ENCODE peak calls at places on chromosomes 12 and 14, in eight cellular contexts. One of them, this sample, is unnamed.

GRCh38 chr12:131850856-131851559 is 22.8 kb downstream of the MMP17 start:
- DNase-seq in A549: peak; percentile 81
- DNase-seq in brain microvascular endothelial cell: no peak
- DNase-seq in mucosa of descending colon: no peak
- DNase-seq in MM.1S: no peak
- DNase-seq in A673: no peak
- DNase-seq in body of pancreas: peak; percentile 70
- DNase-seq in tibial artery: no peak
- DNase-seq in this sample: no peak

GRCh38 chr12:19224746-19225145 is 95.2 kb downstream of the PLEKHA5 start:
- DNase-seq in mucosa of descending colon: no peak
- DNase-seq in body of pancreas: no peak
- DNase-seq in MM.1S: no peak
- DNase-seq in brain microvascular endothelial cell: no peak
- DNase-seq in A673: no peak
- DNase-seq in A549: no peak
- DNase-seq in tibial artery: no peak
- DNase-seq in this sample: no peak

GRCh38 chr14:20499881-20500280 is 5.5 kb upstream of the RNASE10 start:
- DNase-seq in A549: no peak
- DNase-seq in body of pancreas: no peak
- DNase-seq in brain microvascular endothelial cell: no peak
- DNase-seq in tibial artery: no peak
- DNase-seq in MM.1S: no peak
- DNase-seq in A673: no peak
- DNase-seq in mucosa of descending colon: no peak
- DNase-seq in this sample: no peak

GRCh38 chr12:114209852-114210251 is 196.1 kb downstream of the TBX5 start:
- DNase-seq in A549: no peak
- DNase-seq in A673: no peak
- DNase-seq in tibial artery: no peak
- DNase-seq in brain microvascular endothelial cell: no peak
- DNase-seq in mucosa of descending colon: no peak
- DNase-seq in body of pancreas: no peak
- DNase-seq in MM.1S: no peak
- DNase-seq in this sample: no peak

GRCh38 chr12:18799561-18799960 is 61.6 kb downstream of the CAPZA3 start:
- DNase-seq in body of pancreas: no peak
- DNase-seq in A673: no peak
- DNase-seq in MM.1S: no peak
- DNase-seq in mucosa of descending colon: no peak
- DNase-seq in tibial artery: no peak
- DNase-seq in A549: no peak
- DNase-seq in brain microvascular endothelial cell: peak; percentile 40
- DNase-seq in this sample: no peak

GRCh38 chr12:24087294-24087693 is 137.8 kb upstream of the SOX5 start:
- DNase-seq in A549: no peak
- DNase-seq in brain microvascular endothelial cell: no peak
- DNase-seq in tibial artery: no peak
- DNase-seq in MM.1S: no peak
- DNase-seq in mucosa of descending colon: no peak
- DNase-seq in A673: no peak
- DNase-seq in body of pancreas: no peak
- DNase-seq in this sample: no peak

GRCh38 chr12:91250273-91250672 is 67.7 kb upstream of the DCN start:
- DNase-seq in brain microvascular endothelial cell: no peak
- DNase-seq in MM.1S: no peak
- DNase-seq in body of pancreas: no peak
- DNase-seq in A673: no peak
- DNase-seq in mucosa of descending colon: no peak
- DNase-seq in tibial artery: no peak
- DNase-seq in A549: no peak
- DNase-seq in this sample: no peak

GRCh38 chr12:55582066-55582465 is 9.8 kb downstream of the OR2AP1 start:
- DNase-seq in A673: no peak
- DNase-seq in A549: no peak
- DNase-seq in MM.1S: no peak
- DNase-seq in brain microvascular endothelial cell: no peak
- DNase-seq in mucosa of descending colon: no peak
- DNase-seq in tibial artery: no peak
- DNase-seq in body of pancreas: no peak
- DNase-seq in this sample: no peak

GRCh38 chr12:109671482-109671881 is 42.1 kb upstream of the FAM222A start:
- DNase-seq in MM.1S: no peak
- DNase-seq in tibial artery: no peak
- DNase-seq in brain microvascular endothelial cell: no peak
- DNase-seq in mucosa of descending colon: no peak
- DNase-seq in A673: no peak
- DNase-seq in body of pancreas: no peak
- DNase-seq in A549: no peak
- DNase-seq in this sample: no peak

GRCh38 chr12:23954332-23954731 is 4.9 kb upstream of the SOX5 start:
- DNase-seq in brain microvascular endothelial cell: peak; percentile 24
- DNase-seq in tibial artery: no peak
- DNase-seq in A673: no peak
- DNase-seq in MM.1S: no peak
- DNase-seq in body of pancreas: no peak
- DNase-seq in mucosa of descending colon: no peak
- DNase-seq in A549: no peak
- DNase-seq in this sample: no peak

GRCh38 chr12:52956987-52957386 is 8.1 kb downstream of the KRT18 start:
- DNase-seq in body of pancreas: no peak
- DNase-seq in A549: no peak
- DNase-seq in mucosa of descending colon: no peak
- DNase-seq in tibial artery: no peak
- DNase-seq in A673: no peak
- DNase-seq in brain microvascular endothelial cell: peak; percentile 29
- DNase-seq in MM.1S: peak; percentile 12
- DNase-seq in this sample: no peak

GRCh38 chr12:83318386-83318971 is 631.8 kb downstream of the TMTC2 start:
- DNase-seq in A549: no peak
- DNase-seq in MM.1S: no peak
- DNase-seq in brain microvascular endothelial cell: peak; percentile 3
- DNase-seq in body of pancreas: no peak
- DNase-seq in tibial artery: no peak
- DNase-seq in mucosa of descending colon: no peak
- DNase-seq in A673: no peak
- DNase-seq in this sample: no peak

GRCh38 chr12:1660304-1661187 is 30.3 kb upstream of the ADIPOR2 start:
- DNase-seq in tibial artery: peak; percentile 76
- DNase-seq in brain microvascular endothelial cell: no peak
- DNase-seq in body of pancreas: peak; percentile 95
- DNase-seq in A673: no peak
- DNase-seq in mucosa of descending colon: peak; percentile 85
- DNase-seq in A549: no peak
- DNase-seq in MM.1S: peak; percentile 30
- DNase-seq in this sample: peak; percentile 83

GRCh38 chr12:117980621-117981020 is 11.8 kb upstream of the KSR2 start:
- DNase-seq in body of pancreas: no peak
- DNase-seq in A549: no peak
- DNase-seq in tibial artery: no peak
- DNase-seq in A673: peak; percentile 6
- DNase-seq in mucosa of descending colon: no peak
- DNase-seq in MM.1S: no peak
- DNase-seq in brain microvascular endothelial cell: no peak
- DNase-seq in this sample: no peak

GRCh38 chr12:119938049-119938667 is 50.9 kb upstream of the BICDL1 start:
- DNase-seq in mucosa of descending colon: peak; percentile 76
- DNase-seq in MM.1S: peak; percentile 46
- DNase-seq in body of pancreas: peak; percentile 57
- DNase-seq in tibial artery: no peak
- DNase-seq in A673: peak; percentile 70
- DNase-seq in A549: peak; percentile 81
- DNase-seq in brain microvascular endothelial cell: peak; percentile 24
- DNase-seq in this sample: peak; percentile 72

GRCh38 chr14:69151458-69152180 is 1.3 kb downstream of the DCAF5 start:
- DNase-seq in A549: peak; percentile 76
- DNase-seq in brain microvascular endothelial cell: no peak
- DNase-seq in body of pancreas: peak; percentile 74
- DNase-seq in tibial artery: peak; percentile 84
- DNase-seq in MM.1S: peak; percentile 52
- DNase-seq in mucosa of descending colon: peak; percentile 77
- DNase-seq in A673: peak; percentile 79
- DNase-seq in this sample: peak; percentile 83

GRCh38 chr12:101697930-101698781 is 716 bp downstream of the CHPT1 start:
- DNase-seq in A673: no peak
- DNase-seq in body of pancreas: peak; percentile 52
- DNase-seq in A549: peak; percentile 37
- DNase-seq in brain microvascular endothelial cell: peak; percentile 4
- DNase-seq in tibial artery: peak; percentile 76
- DNase-seq in mucosa of descending colon: peak; percentile 62
- DNase-seq in MM.1S: peak; percentile 38
- DNase-seq in this sample: peak; percentile 47

DNA sequence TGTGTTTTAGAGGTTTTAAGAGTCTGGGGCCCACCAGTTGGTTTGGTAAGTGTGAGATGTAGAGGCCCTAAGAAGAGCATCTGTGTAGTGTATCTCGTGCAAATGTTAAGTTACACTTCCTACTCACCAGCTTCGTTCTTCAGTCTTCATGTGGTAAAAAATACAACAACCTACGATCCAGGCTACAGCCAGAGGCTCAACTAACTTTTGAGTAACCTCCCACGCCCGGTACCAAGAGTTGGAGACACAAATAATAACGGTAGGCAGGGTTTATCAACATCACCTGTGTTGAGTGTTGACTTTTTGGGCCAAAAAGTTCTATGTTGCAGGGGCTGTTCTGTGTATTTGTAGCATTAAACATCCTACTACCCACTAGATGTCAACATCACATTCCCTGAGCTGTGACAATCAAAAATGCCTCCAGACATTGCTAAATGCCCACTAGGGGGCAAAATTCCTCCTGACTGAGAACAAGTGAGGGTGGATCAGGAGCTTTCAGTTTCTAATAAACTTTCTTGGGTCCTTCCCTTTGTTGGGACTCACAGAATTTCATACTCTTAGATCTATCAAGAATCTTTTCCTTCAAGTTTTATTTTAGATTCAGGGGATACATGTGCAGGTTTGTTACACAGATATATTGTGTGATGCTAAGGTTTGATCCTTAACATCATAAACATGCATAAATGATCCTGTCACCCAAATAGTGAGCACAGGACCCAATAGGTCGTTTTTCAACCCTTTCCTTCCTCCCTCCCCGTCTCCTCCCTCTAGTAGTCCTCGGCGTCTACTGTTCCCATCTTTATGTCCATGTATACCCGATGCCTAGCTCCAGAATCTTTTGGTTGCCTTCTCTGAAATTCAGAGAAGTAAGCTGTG is 94.7 kb downstream of the SLC2A13 start:
- DNase-seq in body of pancreas: peak; percentile 52
- DNase-seq in brain microvascular endothelial cell: peak; percentile 67
- DNase-seq in A673: peak; percentile 84
- DNase-seq in MM.1S: peak; percentile 79
- DNase-seq in A549: peak; percentile 55
- DNase-seq in tibial artery: no peak
- DNase-seq in mucosa of descending colon: peak; percentile 86
- DNase-seq in this sample: peak; percentile 75
- TF ChIP-seq CTCF in body of pancreas: peak; percentile 72
- TF ChIP-seq CTCF in brain microvascular endothelial cell: peak; percentile 86
- TF ChIP-seq CTCF in A673: peak; percentile 89
- TF ChIP-seq CTCF in MM.1S: peak; percentile 84
- TF ChIP-seq CTCF in A549: peak; percentile 96
- TF ChIP-seq CTCF in tibial artery: peak; percentile 80
- TF ChIP-seq CTCF in mucosa of descending colon: no peak
- TF ChIP-seq CTCF in this sample: peak; percentile 72

DNA sequence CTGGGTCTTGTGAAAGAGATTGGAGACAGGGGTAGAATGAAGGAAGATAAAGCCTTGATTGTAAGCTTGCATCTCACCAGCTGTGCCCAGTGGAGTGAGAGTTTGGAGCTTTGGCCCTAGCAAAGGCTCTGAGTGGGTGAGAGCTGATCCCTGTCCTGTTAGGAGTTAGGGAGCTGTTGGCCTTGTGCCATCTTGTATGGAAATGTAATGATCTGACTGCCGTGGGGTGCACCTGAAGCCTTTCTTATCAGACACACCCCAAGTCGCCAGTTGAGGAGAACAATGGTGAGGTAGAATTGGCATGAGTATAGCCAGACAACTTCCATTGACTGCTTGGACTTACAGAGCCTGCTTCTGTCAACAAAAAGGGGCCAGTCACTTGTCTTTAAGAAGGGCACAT is 130.1 kb downstream of the PRKCH start:
- DNase-seq in brain microvascular endothelial cell: no peak
- DNase-seq in A549: no peak
- DNase-seq in mucosa of descending colon: no peak
- DNase-seq in tibial artery: no peak
- DNase-seq in MM.1S: no peak
- DNase-seq in A673: no peak
- DNase-seq in body of pancreas: no peak
- DNase-seq in this sample: no peak
- TF ChIP-seq CTCF in brain microvascular endothelial cell: no peak
- TF ChIP-seq CTCF in A549: no peak
- TF ChIP-seq CTCF in mucosa of descending colon: no peak
- TF ChIP-seq CTCF in tibial artery: no peak
- TF ChIP-seq CTCF in MM.1S: no peak
- TF ChIP-seq CTCF in A673: no peak
- TF ChIP-seq CTCF in body of pancreas: no peak
- TF ChIP-seq CTCF in this sample: no peak

GRCh38 chr14:41303506-41303905 is 303.2 kb upstream of the LRFN5 start:
- DNase-seq in brain microvascular endothelial cell: no peak
- DNase-seq in tibial artery: no peak
- DNase-seq in A549: no peak
- DNase-seq in A673: no peak
- DNase-seq in MM.1S: no peak
- DNase-seq in body of pancreas: no peak
- DNase-seq in mucosa of descending colon: no peak
- DNase-seq in this sample: no peak

GRCh38 chr14:41295734-41296133 is 310.9 kb upstream of the LRFN5 start:
- DNase-seq in body of pancreas: no peak
- DNase-seq in mucosa of descending colon: no peak
- DNase-seq in A549: no peak
- DNase-seq in A673: no peak
- DNase-seq in tibial artery: no peak
- DNase-seq in brain microvascular endothelial cell: no peak
- DNase-seq in MM.1S: no peak
- DNase-seq in this sample: no peak

GRCh38 chr14:41297961-41298690 is 308.6 kb upstream of the LRFN5 start:
- DNase-seq in A673: peak; percentile 40
- DNase-seq in body of pancreas: no peak
- DNase-seq in brain microvascular endothelial cell: no peak
- DNase-seq in mucosa of descending colon: no peak
- DNase-seq in tibial artery: no peak
- DNase-seq in MM.1S: no peak
- DNase-seq in A549: no peak
- DNase-seq in this sample: no peak

GRCh38 chr14:41302776-41303175 is 303.9 kb upstream of the LRFN5 start:
- DNase-seq in tibial artery: no peak
- DNase-seq in A673: peak; percentile 84
- DNase-seq in mucosa of descending colon: no peak
- DNase-seq in brain microvascular endothelial cell: no peak
- DNase-seq in MM.1S: no peak
- DNase-seq in A549: no peak
- DNase-seq in body of pancreas: no peak
- DNase-seq in this sample: no peak

GRCh38 chr14:41299924-41300323 is 306.8 kb upstream of the LRFN5 start:
- DNase-seq in A673: no peak
- DNase-seq in brain microvascular endothelial cell: no peak
- DNase-seq in MM.1S: no peak
- DNase-seq in body of pancreas: no peak
- DNase-seq in mucosa of descending colon: no peak
- DNase-seq in A549: no peak
- DNase-seq in tibial artery: no peak
- DNase-seq in this sample: no peak
- TF ChIP-seq CTCF in A673: no peak
- TF ChIP-seq CTCF in brain microvascular endothelial cell: no peak
- TF ChIP-seq CTCF in MM.1S: no peak
- TF ChIP-seq CTCF in body of pancreas: no peak
- TF ChIP-seq CTCF in mucosa of descending colon: no peak
- TF ChIP-seq CTCF in A549: no peak
- TF ChIP-seq CTCF in tibial artery: no peak
- TF ChIP-seq CTCF in this sample: no peak

GRCh38 chr14:70416717-70417349 is at the start of gene SYNJ2BP:
- DNase-seq in body of pancreas: peak; percentile 88
- DNase-seq in A549: peak; percentile 91
- DNase-seq in mucosa of descending colon: peak; percentile 91
- DNase-seq in A673: peak; percentile 75
- DNase-seq in tibial artery: peak; percentile 79
- DNase-seq in MM.1S: peak; percentile 49
- DNase-seq in brain microvascular endothelial cell: peak; percentile 66
- DNase-seq in this sample: peak; percentile 91
- TF ChIP-seq CTCF in body of pancreas: no peak
- TF ChIP-seq CTCF in A549: no peak
- TF ChIP-seq CTCF in mucosa of descending colon: no peak
- TF ChIP-seq CTCF in A673: no peak
- TF ChIP-seq CTCF in tibial artery: no peak
- TF ChIP-seq CTCF in MM.1S: no peak
- TF ChIP-seq CTCF in brain microvascular endothelial cell: no peak
- TF ChIP-seq CTCF in this sample: no peak